ENCODE peak calls at places on chromosomes 4 and X, in five cellular contexts. O is HCT116, Y is GM12878, E is K562, S is H1. Q is an unnamed sample.

GRCh38 chr4:65195666-65196065 is 474.6 kb downstream of the EPHA5 start:
- DNase-seq in S (no peak), O (no peak), Y (no peak), E (no peak), Q (no peak)

GRCh38 chr4:162682651-162683050 is 484.0 kb downstream of the NAF1 start:
- DNase-seq in E (no peak), S (no peak), O (no peak), Y (no peak), Q (no peak)

GRCh38 chrX:114047558-114047957 is 536.3 kb upstream of the HTR2C start:
- DNase-seq in Y (no peak), O (no peak), E (no peak), S (no peak), Q (no peak)

GRCh38 chr4:140635606-140636005 is 66.8 kb upstream of the UCP1 start:
- DNase-seq in E (no peak), S (no peak), Y (no peak), O (peak), Q (no peak)

GRCh38 chr4:177057191-177057590 is 252.5 kb upstream of the NEIL3 start:
- DNase-seq in Y (no peak), S (no peak), O (no peak), E (no peak), Q (no peak)

GRCh38 chrX:3712080-3712869 is 1.2 kb downstream of the PRKX start:
- DNase-seq in S (no peak), Y (no peak), O (no peak), E (peak), Q (no peak)

GRCh38 chrX:123339201-123339905 is 155.3 kb downstream of the GRIA3 start:
- DNase-seq in S (no peak), O (no peak), Y (no peak), E (no peak), Q (no peak)

GRCh38 chr4:189143255-189143654 is 797.4 kb upstream of the FRG1 start:
- DNase-seq in E (no peak), Y (no peak), O (peak), S (no peak), Q (peak)

GRCh38 chr4:182745268-182745667 is 171.9 kb downstream of the DCTD start:
- DNase-seq in Y (no peak), S (no peak), E (no peak), O (no peak), Q (no peak)

GRCh38 chr4:174214102-174214878 is 69.2 kb downstream of the FBXO8 start:
- DNase-seq in E (no peak), S (peak), O (no peak), Y (no peak), Q (no peak)

GRCh38 chr4:105887508-105887907 is 7.8 kb upstream of the NPNT start:
- DNase-seq in Y (no peak), O (no peak), E (no peak), S (no peak), Q (no peak)

GRCh38 chr4:141637565-141637964 is 1.2 kb downstream of the IL15 start:
- DNase-seq in Y (no peak), E (no peak), S (no peak), O (no peak), Q (no peak)
- H3K27ac ChIP-seq in Y (peak), E (no peak), S (no peak), O (no peak), Q (peak)

GRCh38 chrX:153447581-153447960 is 1.7 kb upstream of the TREX2 start:
- DNase-seq in S (no peak), E (no peak), O (no peak), Y (no peak), Q (no peak)

GRCh38 chrX:153446950-153447580 is 1.2 kb upstream of the TREX2 start:
- DNase-seq in E (no peak), S (no peak), Y (no peak), O (no peak), Q (no peak)

GRCh38 chrX:153449306-153450113 is 3.7 kb upstream of the TREX2 start:
- DNase-seq in E (no peak), Y (no peak), S (no peak), O (no peak), Q (no peak)

GRCh38 chrX:153450114-153450948 is 4.5 kb upstream of the TREX2 start:
- DNase-seq in S (no peak), Y (no peak), O (no peak), E (no peak), Q (no peak)

GRCh38 chrX:153448556-153449280 is 2.9 kb upstream of the TREX2 start:
- DNase-seq in S (no peak), E (no peak), O (no peak), Y (no peak), Q (no peak)
- TF ChIP-seq POLR2AphosphoS5 in S (no peak), E (no peak), O (no peak), Y (no peak), Q (no peak)

GRCh38 chrX:63560601-63561218 is 209.6 kb upstream of the SPIN4 start:
- DNase-seq in O (peak), Y (peak), E (peak), S (peak), Q (peak)
- TF ChIP-seq SIN3A in O (peak), Y (peak), E (peak), S (peak), Q (peak)

GRCh38 chr4:47840291-47840690 is 2.4 kb upstream of the CORIN start:
- DNase-seq in E (no peak), O (no peak), Y (no peak), S (no peak), Q (no peak)

GRCh38 chr4:47838445-47838844 is 578 bp upstream of the CORIN start:
- DNase-seq in S (no peak), O (no peak), E (no peak), Y (no peak), Q (no peak)

GRCh38 chr4:47837582-47838294 is at the start of gene CORIN:
- DNase-seq in S (no peak), E (no peak), Y (no peak), O (no peak), Q (no peak)

GRCh38 chr4:47836655-47837581 is 949 bp downstream of the CORIN start:
- DNase-seq in E (peak), S (peak), Y (no peak), O (no peak), Q (peak)

DNA sequence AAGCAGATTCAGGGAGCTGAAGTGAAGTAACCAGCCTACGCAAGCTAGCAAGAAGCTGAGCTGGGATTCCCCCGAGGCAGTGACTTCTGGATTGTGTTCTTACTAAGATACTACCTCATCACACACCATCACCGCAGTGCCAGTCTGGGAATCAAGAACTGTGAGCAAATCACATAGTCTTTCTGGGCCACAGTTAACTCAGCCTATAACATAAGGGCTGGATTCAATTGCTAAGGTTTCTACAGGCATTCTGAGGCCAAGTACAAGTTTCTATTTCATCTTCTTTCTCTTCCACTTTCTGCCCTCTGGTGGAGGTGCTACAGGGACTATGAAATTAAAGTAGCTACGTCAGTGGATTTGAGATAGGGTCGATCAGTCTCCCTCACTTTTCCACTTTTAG is 1.4 kb upstream of the CORIN start:
- DNase-seq in S (no peak), Y (peak), E (no peak), O (no peak), Q (no peak)
- H3K27ac ChIP-seq in S (no peak), Y (no peak), E (no peak), O (no peak), Q (no peak)

GRCh38 chr4:153931804-153932203 is 142.9 kb upstream of the SFRP2 start:
- DNase-seq in O (no peak), S (no peak), E (no peak), Y (no peak), Q (no peak)
- TF ChIP-seq POLR2AphosphoS5 in O (no peak), S (no peak), E (no peak), Y (no peak), Q (no peak)